ENCODE peak calls at places on chromosomes 2 and 18, in nine cellular contexts. One of them, this sample, is unnamed.

GRCh38 chr2:10520154-10520553 is 72.0 kb upstream of the ODC1 start:
- DNase-seq in ascending aorta: no peak
- DNase-seq in fibroblast of the aortic adventitia: no peak
- DNase-seq in progenitor cell of endocrine pancreas: no peak
- DNase-seq in MM.1S: no peak
- DNase-seq in astrocyte of the spinal cord: no peak
- DNase-seq in HL-60: no peak
- DNase-seq in choroid plexus epithelial cell: no peak
- DNase-seq in fibroblast of pulmonary artery: no peak
- DNase-seq in this sample: no peak

GRCh38 chr2:150212722-150213171 is 274.7 kb downstream of the RND3 start:
- DNase-seq in ascending aorta: no peak
- DNase-seq in fibroblast of the aortic adventitia: peak; percentile 45
- DNase-seq in progenitor cell of endocrine pancreas: no peak
- DNase-seq in MM.1S: no peak
- DNase-seq in astrocyte of the spinal cord: peak; percentile 45
- DNase-seq in HL-60: no peak
- DNase-seq in choroid plexus epithelial cell: peak; percentile 81
- DNase-seq in fibroblast of pulmonary artery: no peak
- DNase-seq in this sample: no peak

GRCh38 chr2:188042412-188042811 is 249.3 kb upstream of the GULP1 start:
- DNase-seq in ascending aorta: no peak
- DNase-seq in fibroblast of the aortic adventitia: peak; percentile 89
- DNase-seq in progenitor cell of endocrine pancreas: no peak
- DNase-seq in MM.1S: no peak
- DNase-seq in astrocyte of the spinal cord: peak; percentile 78
- DNase-seq in HL-60: no peak
- DNase-seq in choroid plexus epithelial cell: peak; percentile 78
- DNase-seq in fibroblast of pulmonary artery: peak; percentile 76
- DNase-seq in this sample: no peak

GRCh38 chr2:54073796-54074195 is 41.6 kb upstream of the ACYP2 start:
- DNase-seq in ascending aorta: no peak
- DNase-seq in fibroblast of the aortic adventitia: peak; percentile 61
- DNase-seq in progenitor cell of endocrine pancreas: no peak
- DNase-seq in MM.1S: peak; percentile 25
- DNase-seq in astrocyte of the spinal cord: peak; percentile 84
- DNase-seq in HL-60: no peak
- DNase-seq in choroid plexus epithelial cell: peak; percentile 56
- DNase-seq in fibroblast of pulmonary artery: no peak
- DNase-seq in this sample: no peak

GRCh38 chr2:55460562-55460961 is 40.9 kb upstream of the CCDC88A start:
- DNase-seq in ascending aorta: no peak
- DNase-seq in fibroblast of the aortic adventitia: peak; percentile 40
- DNase-seq in progenitor cell of endocrine pancreas: no peak
- DNase-seq in MM.1S: peak; percentile 72
- DNase-seq in astrocyte of the spinal cord: no peak
- DNase-seq in HL-60: no peak
- DNase-seq in choroid plexus epithelial cell: peak; percentile 64
- DNase-seq in fibroblast of pulmonary artery: peak; percentile 26
- DNase-seq in this sample: no peak

GRCh38 chr2:85875613-85876012 is 13.2 kb downstream of the ST3GAL5 start:
- DNase-seq in ascending aorta: no peak
- DNase-seq in fibroblast of the aortic adventitia: no peak
- DNase-seq in progenitor cell of endocrine pancreas: no peak
- DNase-seq in MM.1S: no peak
- DNase-seq in astrocyte of the spinal cord: no peak
- DNase-seq in HL-60: no peak
- DNase-seq in choroid plexus epithelial cell: no peak
- DNase-seq in fibroblast of pulmonary artery: no peak
- DNase-seq in this sample: no peak

GRCh38 chr2:102686479-102687439 is 67.4 kb downstream of the SLC9A2 start:
- DNase-seq in ascending aorta: no peak
- DNase-seq in fibroblast of the aortic adventitia: no peak
- DNase-seq in progenitor cell of endocrine pancreas: no peak
- DNase-seq in MM.1S: no peak
- DNase-seq in astrocyte of the spinal cord: no peak
- DNase-seq in HL-60: peak; percentile 71
- DNase-seq in choroid plexus epithelial cell: no peak
- DNase-seq in fibroblast of pulmonary artery: no peak
- DNase-seq in this sample: peak; percentile 64

GRCh38 chr2:74146929-74147728 is 583 bp downstream of the BOLA3 start:
- DNase-seq in ascending aorta: no peak
- DNase-seq in fibroblast of the aortic adventitia: peak; percentile 31
- DNase-seq in progenitor cell of endocrine pancreas: no peak
- DNase-seq in MM.1S: peak; percentile 45
- DNase-seq in astrocyte of the spinal cord: peak; percentile 14
- DNase-seq in HL-60: peak; percentile 28
- DNase-seq in choroid plexus epithelial cell: peak; percentile 46
- DNase-seq in fibroblast of pulmonary artery: peak; percentile 31
- DNase-seq in this sample: peak; percentile 71

GRCh38 chr2:136085810-136086209 is 32.1 kb downstream of the CXCR4 start:
- DNase-seq in ascending aorta: no peak
- DNase-seq in fibroblast of the aortic adventitia: no peak
- DNase-seq in progenitor cell of endocrine pancreas: no peak
- DNase-seq in MM.1S: no peak
- DNase-seq in astrocyte of the spinal cord: no peak
- DNase-seq in HL-60: no peak
- DNase-seq in choroid plexus epithelial cell: peak; percentile 8
- DNase-seq in fibroblast of pulmonary artery: no peak
- DNase-seq in this sample: no peak

GRCh38 chr2:136077138-136077537 is 40.8 kb downstream of the CXCR4 start:
- DNase-seq in ascending aorta: no peak
- DNase-seq in fibroblast of the aortic adventitia: no peak
- DNase-seq in progenitor cell of endocrine pancreas: no peak
- DNase-seq in MM.1S: no peak
- DNase-seq in astrocyte of the spinal cord: no peak
- DNase-seq in HL-60: no peak
- DNase-seq in choroid plexus epithelial cell: no peak
- DNase-seq in fibroblast of pulmonary artery: no peak
- DNase-seq in this sample: no peak

GRCh38 chr2:136086253-136087016 is 31.5 kb downstream of the CXCR4 start:
- DNase-seq in ascending aorta: no peak
- DNase-seq in fibroblast of the aortic adventitia: no peak
- DNase-seq in progenitor cell of endocrine pancreas: no peak
- DNase-seq in MM.1S: no peak
- DNase-seq in astrocyte of the spinal cord: no peak
- DNase-seq in HL-60: no peak
- DNase-seq in choroid plexus epithelial cell: no peak
- DNase-seq in fibroblast of pulmonary artery: no peak
- DNase-seq in this sample: no peak

GRCh38 chr2:136080114-136080513 is 37.8 kb downstream of the CXCR4 start:
- DNase-seq in ascending aorta: no peak
- DNase-seq in fibroblast of the aortic adventitia: no peak
- DNase-seq in progenitor cell of endocrine pancreas: no peak
- DNase-seq in MM.1S: no peak
- DNase-seq in astrocyte of the spinal cord: no peak
- DNase-seq in HL-60: no peak
- DNase-seq in choroid plexus epithelial cell: no peak
- DNase-seq in fibroblast of pulmonary artery: no peak
- DNase-seq in this sample: no peak

GRCh38 chr2:136081582-136082210 is 36.3 kb downstream of the CXCR4 start:
- DNase-seq in ascending aorta: no peak
- DNase-seq in fibroblast of the aortic adventitia: no peak
- DNase-seq in progenitor cell of endocrine pancreas: no peak
- DNase-seq in MM.1S: no peak
- DNase-seq in astrocyte of the spinal cord: no peak
- DNase-seq in HL-60: no peak
- DNase-seq in choroid plexus epithelial cell: no peak
- DNase-seq in fibroblast of pulmonary artery: no peak
- DNase-seq in this sample: no peak
- TF ChIP-seq CTCF in ascending aorta: no peak
- TF ChIP-seq CTCF in fibroblast of the aortic adventitia: no peak
- TF ChIP-seq CTCF in progenitor cell of endocrine pancreas: no peak
- TF ChIP-seq CTCF in MM.1S: no peak
- TF ChIP-seq CTCF in astrocyte of the spinal cord: no peak
- TF ChIP-seq CTCF in HL-60: no peak
- TF ChIP-seq CTCF in choroid plexus epithelial cell: no peak
- TF ChIP-seq CTCF in fibroblast of pulmonary artery: no peak
- TF ChIP-seq CTCF in this sample: no peak

DNA sequence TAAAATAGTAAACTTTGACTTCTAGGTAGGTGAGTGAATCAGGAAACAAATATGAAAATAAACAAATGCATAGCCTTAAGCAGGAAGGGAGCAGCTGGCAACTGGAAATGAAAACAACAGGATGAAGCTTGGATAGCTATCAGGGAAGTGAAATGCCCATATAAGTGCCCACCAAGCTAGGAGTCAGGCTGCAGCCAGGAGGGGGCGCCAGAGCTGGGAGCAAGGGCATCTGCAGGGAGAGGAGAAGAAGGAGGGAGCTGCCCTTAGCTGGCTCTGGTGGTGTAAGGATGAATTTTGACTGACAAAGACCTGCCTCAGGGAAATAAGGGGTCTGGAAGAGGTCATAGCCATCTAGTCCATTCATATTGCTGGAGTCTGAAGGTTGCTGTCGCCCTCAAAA is 298.3 kb downstream of the TDRD15 start:
- DNase-seq in ascending aorta: no peak
- DNase-seq in fibroblast of the aortic adventitia: no peak
- DNase-seq in progenitor cell of endocrine pancreas: no peak
- DNase-seq in MM.1S: peak; percentile 23
- DNase-seq in astrocyte of the spinal cord: no peak
- DNase-seq in HL-60: peak; percentile 44
- DNase-seq in choroid plexus epithelial cell: peak; percentile 60
- DNase-seq in fibroblast of pulmonary artery: no peak
- DNase-seq in this sample: peak; percentile 65
- TF ChIP-seq CTCF in ascending aorta: no peak
- TF ChIP-seq CTCF in fibroblast of the aortic adventitia: no peak
- TF ChIP-seq CTCF in progenitor cell of endocrine pancreas: peak; percentile 62
- TF ChIP-seq CTCF in MM.1S: peak; percentile 53
- TF ChIP-seq CTCF in astrocyte of the spinal cord: peak; percentile 36
- TF ChIP-seq CTCF in HL-60: peak; percentile 26
- TF ChIP-seq CTCF in choroid plexus epithelial cell: peak; percentile 77
- TF ChIP-seq CTCF in fibroblast of pulmonary artery: no peak
- TF ChIP-seq CTCF in this sample: peak; percentile 91

GRCh38 chr18:32238635-32239268 is 48.9 kb downstream of the MEP1B start:
- DNase-seq in ascending aorta: no peak
- DNase-seq in fibroblast of the aortic adventitia: no peak
- DNase-seq in progenitor cell of endocrine pancreas: no peak
- DNase-seq in MM.1S: no peak
- DNase-seq in astrocyte of the spinal cord: no peak
- DNase-seq in HL-60: no peak
- DNase-seq in choroid plexus epithelial cell: no peak
- DNase-seq in fibroblast of pulmonary artery: no peak
- DNase-seq in this sample: no peak

GRCh38 chr18:32243358-32243757 is 53.5 kb downstream of the MEP1B start:
- DNase-seq in ascending aorta: no peak
- DNase-seq in fibroblast of the aortic adventitia: no peak
- DNase-seq in progenitor cell of endocrine pancreas: no peak
- DNase-seq in MM.1S: no peak
- DNase-seq in astrocyte of the spinal cord: no peak
- DNase-seq in HL-60: no peak
- DNase-seq in choroid plexus epithelial cell: no peak
- DNase-seq in fibroblast of pulmonary artery: no peak
- DNase-seq in this sample: no peak

GRCh38 chr18:32237024-32237423 is 47.2 kb downstream of the MEP1B start:
- DNase-seq in ascending aorta: no peak
- DNase-seq in fibroblast of the aortic adventitia: no peak
- DNase-seq in progenitor cell of endocrine pancreas: no peak
- DNase-seq in MM.1S: no peak
- DNase-seq in astrocyte of the spinal cord: no peak
- DNase-seq in HL-60: no peak
- DNase-seq in choroid plexus epithelial cell: no peak
- DNase-seq in fibroblast of pulmonary artery: no peak
- DNase-seq in this sample: no peak

GRCh38 chr18:32244863-32245262 is 55.0 kb downstream of the MEP1B start:
- DNase-seq in ascending aorta: no peak
- DNase-seq in fibroblast of the aortic adventitia: no peak
- DNase-seq in progenitor cell of endocrine pancreas: no peak
- DNase-seq in MM.1S: no peak
- DNase-seq in astrocyte of the spinal cord: no peak
- DNase-seq in HL-60: no peak
- DNase-seq in choroid plexus epithelial cell: no peak
- DNase-seq in fibroblast of pulmonary artery: no peak
- DNase-seq in this sample: no peak

DNA sequence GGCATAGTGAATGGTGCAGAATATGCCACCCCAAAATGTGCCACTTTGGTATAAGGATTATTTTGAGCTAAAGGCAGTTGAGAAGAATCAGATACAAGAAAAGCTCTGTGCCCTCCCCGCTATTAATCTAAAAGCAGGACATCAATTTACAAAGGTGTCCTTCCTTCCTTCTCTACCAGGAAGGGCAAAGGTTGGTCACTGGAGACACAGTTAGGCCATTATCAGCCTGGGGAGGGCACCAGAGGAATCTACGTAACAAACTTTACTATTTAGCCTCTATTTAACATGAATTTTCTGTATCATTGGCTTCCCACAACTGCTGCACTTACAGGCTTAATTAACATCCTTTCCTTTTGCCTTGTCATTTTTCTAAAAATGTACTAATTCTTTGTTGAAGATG is 52.6 kb downstream of the MEP1B start:
- DNase-seq in ascending aorta: no peak
- DNase-seq in fibroblast of the aortic adventitia: no peak
- DNase-seq in progenitor cell of endocrine pancreas: no peak
- DNase-seq in MM.1S: no peak
- DNase-seq in astrocyte of the spinal cord: no peak
- DNase-seq in HL-60: no peak
- DNase-seq in choroid plexus epithelial cell: no peak
- DNase-seq in fibroblast of pulmonary artery: no peak
- DNase-seq in this sample: no peak
- TF ChIP-seq CTCF in ascending aorta: no peak
- TF ChIP-seq CTCF in fibroblast of the aortic adventitia: no peak
- TF ChIP-seq CTCF in progenitor cell of endocrine pancreas: no peak
- TF ChIP-seq CTCF in MM.1S: no peak
- TF ChIP-seq CTCF in astrocyte of the spinal cord: no peak
- TF ChIP-seq CTCF in HL-60: no peak
- TF ChIP-seq CTCF in choroid plexus epithelial cell: no peak
- TF ChIP-seq CTCF in fibroblast of pulmonary artery: no peak
- TF ChIP-seq CTCF in this sample: no peak

GRCh38 chr2:156331572-156332451 is 709 bp downstream of the NR4A2 start:
- DNase-seq in ascending aorta: peak; percentile 70
- DNase-seq in fibroblast of the aortic adventitia: peak; percentile 76
- DNase-seq in progenitor cell of endocrine pancreas: no peak
- DNase-seq in MM.1S: no peak
- DNase-seq in astrocyte of the spinal cord: peak; percentile 81
- DNase-seq in HL-60: peak; percentile 94
- DNase-seq in choroid plexus epithelial cell: peak; percentile 83
- DNase-seq in fibroblast of pulmonary artery: peak; percentile 88
- DNase-seq in this sample: peak; percentile 88

GRCh38 chr2:156333274-156333950 is 891 bp upstream of the NR4A2 start:
- DNase-seq in ascending aorta: no peak
- DNase-seq in fibroblast of the aortic adventitia: no peak
- DNase-seq in progenitor cell of endocrine pancreas: no peak
- DNase-seq in MM.1S: peak; percentile 40
- DNase-seq in astrocyte of the spinal cord: peak; percentile 50
- DNase-seq in HL-60: peak; percentile 78
- DNase-seq in choroid plexus epithelial cell: no peak
- DNase-seq in fibroblast of pulmonary artery: no peak
- DNase-seq in this sample: no peak

GRCh38 chr2:156332452-156333273 is at the start of gene NR4A2:
- DNase-seq in ascending aorta: peak; percentile 72
- DNase-seq in fibroblast of the aortic adventitia: peak; percentile 91
- DNase-seq in progenitor cell of endocrine pancreas: peak; percentile 77
- DNase-seq in MM.1S: peak; percentile 85
- DNase-seq in astrocyte of the spinal cord: peak; percentile 92
- DNase-seq in HL-60: peak; percentile 83
- DNase-seq in choroid plexus epithelial cell: peak; percentile 81
- DNase-seq in fibroblast of pulmonary artery: peak; percentile 95
- DNase-seq in this sample: peak; percentile 87

GRCh38 chr2:156333951-156334495 is 1.5 kb upstream of the NR4A2 start:
- DNase-seq in ascending aorta: no peak
- DNase-seq in fibroblast of the aortic adventitia: no peak
- DNase-seq in progenitor cell of endocrine pancreas: peak; percentile 58
- DNase-seq in MM.1S: peak; percentile 90
- DNase-seq in astrocyte of the spinal cord: no peak
- DNase-seq in HL-60: peak; percentile 65
- DNase-seq in choroid plexus epithelial cell: peak; percentile 51
- DNase-seq in fibroblast of pulmonary artery: peak; percentile 69
- DNase-seq in this sample: peak; percentile 89

GRCh38 chr2:156334496-156335478 is 2.3 kb upstream of the NR4A2 start:
- DNase-seq in ascending aorta: peak; percentile 82
- DNase-seq in fibroblast of the aortic adventitia: peak; percentile 96
- DNase-seq in progenitor cell of endocrine pancreas: peak; percentile 48
- DNase-seq in MM.1S: peak; percentile 22
- DNase-seq in astrocyte of the spinal cord: peak; percentile 95
- DNase-seq in HL-60: peak; percentile 78
- DNase-seq in choroid plexus epithelial cell: peak; percentile 90
- DNase-seq in fibroblast of pulmonary artery: peak; percentile 97
- DNase-seq in this sample: no peak
- TF ChIP-seq CTCF in ascending aorta: no peak
- TF ChIP-seq CTCF in fibroblast of the aortic adventitia: peak; percentile 30
- TF ChIP-seq CTCF in progenitor cell of endocrine pancreas: peak; percentile 15
- TF ChIP-seq CTCF in MM.1S: no peak
- TF ChIP-seq CTCF in astrocyte of the spinal cord: peak; percentile 26
- TF ChIP-seq CTCF in HL-60: no peak
- TF ChIP-seq CTCF in choroid plexus epithelial cell: peak; percentile 34
- TF ChIP-seq CTCF in fibroblast of pulmonary artery: no peak
- TF ChIP-seq CTCF in this sample: no peak

This sample was measured in NB4.